ENCODE peak calls at places on chromosomes 7 and 10, in five cellular contexts. P is GM12865, C is fibroblast of mammary gland, E is IMR-90, H is endodermal cell. I is an unnamed sample.

GRCh38 chr7:18689535-18689934 is 194.0 kb downstream of the HDAC9 start:
- DNase-seq in H (no peak), E (no peak), C (peak; percentile 4), P (no peak), I (no peak)

GRCh38 chr10:49742683-49743463 is 19.2 kb downstream of the OGDHL start:
- DNase-seq in E (no peak), P (no peak), C (no peak), H (no peak), I (no peak)

GRCh38 chr10:22597142-22597541 is 117.2 kb downstream of the PIP4K2A start:
- DNase-seq in C (no peak), E (peak; percentile 26), H (peak; percentile 54), P (peak; percentile 83), I (no peak)

GRCh38 chr7:16958724-16959123 is 76.9 kb upstream of the AGR3 start:
- DNase-seq in H (no peak), E (no peak), P (no peak), C (no peak), I (no peak)

GRCh38 chr7:91263359-91264082 is 712 bp upstream of the FZD1 start:
- DNase-seq in E (no peak), C (no peak), P (peak; percentile 41), H (peak; percentile 71), I (no peak)

GRCh38 chr10:85642421-85643170 is 724.0 kb downstream of the GRID1 start:
- DNase-seq in E (no peak), C (peak; percentile 85), P (no peak), H (peak; percentile 59), I (no peak)

GRCh38 chr10:95881316-95881715 is 26.5 kb upstream of the CC2D2B start:
- DNase-seq in P (no peak), E (no peak), H (no peak), C (no peak), I (no peak)

GRCh38 chr7:31692451-31692850 is 5.4 kb downstream of the PPP1R17 start:
- DNase-seq in E (no peak), H (no peak), P (no peak), C (no peak), I (no peak)

GRCh38 chr7:44189286-44189992 is at the start of gene GCK:
- DNase-seq in H (peak; percentile 78), C (no peak), E (no peak), P (no peak), I (no peak)

GRCh38 chr10:87707254-87707653 is 47.6 kb downstream of the PAPSS2 start:
- DNase-seq in H (no peak), P (no peak), C (no peak), E (no peak), I (no peak)

GRCh38 chr10:78474743-78475142 is 441.1 kb downstream of the RPS24 start:
- DNase-seq in H (no peak), E (no peak), C (no peak), P (no peak), I (no peak)

GRCh38 chr10:71260622-71261325 is 48.4 kb downstream of the UNC5B start:
- DNase-seq in E (peak; percentile 96), P (no peak), H (peak; percentile 84), C (peak; percentile 92), I (no peak)

GRCh38 chr7:121000091-121000983 is 11.8 kb downstream of the CPED1 start:
- DNase-seq in C (peak; percentile 78), H (no peak), P (no peak), E (peak; percentile 73), I (no peak)

GRCh38 chr10:128036746-128037542 is 89.3 kb downstream of the MKI67 start:
- DNase-seq in C (peak; percentile 55), E (peak; percentile 16), P (no peak), H (no peak), I (no peak)

GRCh38 chr10:12784646-12785045 is 216.9 kb downstream of the CCDC3 start:
- DNase-seq in E (no peak), C (no peak), H (no peak), P (no peak), I (no peak)

GRCh38 chr10:76497671-76498070 is 1066.2 kb downstream of the LRMDA start:
- DNase-seq in H (no peak), E (no peak), P (no peak), C (no peak), I (no peak)

GRCh38 chr7:29955799-29956476 is 33.7 kb downstream of the SCRN1 start:
- DNase-seq in E (no peak), P (peak; percentile 61), H (no peak), C (no peak), I (no peak)

GRCh38 chr10:50506861-50507573 is 116.7 kb downstream of the SGMS1 start:
- DNase-seq in C (no peak), P (no peak), E (no peak), H (no peak), I (no peak)

GRCh38 chr10:132836832-132837540 is 51.0 kb upstream of the NKX6-2 start:
- DNase-seq in P (no peak), E (peak; percentile 4), C (peak; percentile 23), H (peak; percentile 82), I (no peak)

GRCh38 chr10:104622598-104623209 is 18.4 kb upstream of the SORCS3 start:
- DNase-seq in E (no peak), C (peak; percentile 8), H (peak; percentile 85), P (peak; percentile 30), I (no peak)

GRCh38 chr7:6705959-6706665 is 635 bp downstream of the ZNF12 start:
- DNase-seq in E (peak; percentile 33), C (peak; percentile 36), P (peak; percentile 50), H (peak; percentile 51), I (no peak)

GRCh38 chr7:6375346-6376101 is 72.2 kb downstream of the DAGLB start:
- DNase-seq in H (no peak), C (peak; percentile 27), E (peak; percentile 49), P (peak; percentile 44), I (no peak)

GRCh38 chr7:111264111-111264868 is 173.4 kb downstream of the LRRN3 start:
- DNase-seq in C (no peak), E (no peak), H (no peak), P (no peak), I (no peak)

GRCh38 chr7:82050134-82050533 is 280.3 kb upstream of the HGF start:
- DNase-seq in H (no peak), E (peak; percentile 91), C (peak; percentile 91), P (no peak), I (peak; percentile 49)

GRCh38 chr10:45811075-45811474 is 36.2 kb downstream of the AGAP4 start:
- DNase-seq in E (no peak), P (no peak), C (no peak), H (no peak), I (no peak)

GRCh38 chr10:29237786-29238185 is 51.1 kb upstream of the LYZL1 start:
- DNase-seq in H (peak; percentile 52), E (no peak), P (no peak), C (no peak), I (no peak)

GRCh38 chr7:69677905-69678793 is 79.9 kb downstream of the AUTS2 start:
- DNase-seq in C (peak; percentile 21), E (no peak), H (no peak), P (no peak), I (no peak)

GRCh38 chr7:138979988-138980574 is 1.1 kb downstream of the KIAA1549 start:
- DNase-seq in E (no peak), H (no peak), P (no peak), C (no peak), I (no peak)

GRCh38 chr10:60731134-60731883 is 47.0 kb upstream of the CDK1 start:
- DNase-seq in P (peak; percentile 59), H (no peak), E (no peak), C (no peak), I (no peak)

GRCh38 chr10:60729106-60729505 is 49.2 kb upstream of the CDK1 start:
- DNase-seq in C (no peak), H (no peak), E (no peak), P (no peak), I (no peak)

GRCh38 chr10:60726253-60726652 is 52.0 kb upstream of the CDK1 start:
- DNase-seq in H (no peak), P (no peak), C (no peak), E (no peak), I (no peak)

GRCh38 chr10:60732240-60733188 is 45.8 kb upstream of the CDK1 start:
- DNase-seq in C (no peak), E (no peak), H (peak; percentile 75), P (peak; percentile 21), I (no peak)

DNA sequence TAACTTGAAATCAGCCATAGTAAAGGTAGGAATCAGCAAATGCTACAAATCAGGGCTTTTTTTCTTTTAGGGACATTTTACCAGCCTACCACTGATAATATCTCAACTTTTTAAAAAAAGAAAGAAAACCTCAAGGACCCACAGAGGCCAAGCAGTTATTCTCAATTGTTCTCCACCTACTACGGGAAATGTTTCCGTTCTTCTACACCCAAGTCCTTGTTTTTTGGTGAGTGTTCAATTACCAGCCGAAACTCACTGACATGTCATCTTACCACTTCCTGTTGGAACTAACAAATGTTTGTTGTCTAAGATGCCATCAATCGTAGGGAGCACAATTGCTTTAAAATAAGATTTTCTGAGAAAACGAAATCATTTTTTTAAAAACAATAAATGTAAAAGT is 50.2 kb upstream of the CDK1 start:
- DNase-seq in H (no peak), C (no peak), E (no peak), P (no peak), I (no peak)
- H3K4me3 ChIP-seq in H (no peak overlapping the region), C (no peak overlapping the region), E (no peak overlapping the region), P (no peak overlapping the region), I (no peak overlapping the region)

GRCh38 chr10:9992656-9993055 is 1025.0 kb upstream of the CELF2 start:
- DNase-seq in H (peak; percentile 60), C (peak; percentile 30), P (no peak), E (no peak), I (no peak)
- TF ChIP-seq CTCF in H (peak; percentile 47), C (peak; percentile 10), P (no peak), E (no peak), I (no peak)

GRCh38 chr7:148337995-148338747 is 252.4 kb upstream of the C7orf33 start:
- DNase-seq in P (no peak), H (peak; percentile 63), C (no peak), E (no peak), I (no peak)

GRCh38 chr7:148337566-148337965 is 253.0 kb upstream of the C7orf33 start:
- DNase-seq in P (no peak), C (no peak), E (no peak), H (no peak), I (no peak)

GRCh38 chr7:148337166-148337565 is 253.4 kb upstream of the C7orf33 start:
- DNase-seq in E (no peak), C (no peak), H (peak; percentile 88), P (no peak), I (no peak)

GRCh38 chr7:148340881-148341280 is 249.7 kb upstream of the C7orf33 start:
- DNase-seq in P (no peak), E (no peak), C (no peak), H (peak; percentile 62), I (no peak)

GRCh38 chr7:148340438-148340837 is 250.1 kb upstream of the C7orf33 start:
- DNase-seq in E (no peak), H (no peak), C (no peak), P (no peak), I (no peak)
- H3K4me3 ChIP-seq in E (no peak overlapping the region), H (peak overlapping the region; percentile 99), C (no peak overlapping the region), P (no peak overlapping the region), I (no peak overlapping the region)

DNA sequence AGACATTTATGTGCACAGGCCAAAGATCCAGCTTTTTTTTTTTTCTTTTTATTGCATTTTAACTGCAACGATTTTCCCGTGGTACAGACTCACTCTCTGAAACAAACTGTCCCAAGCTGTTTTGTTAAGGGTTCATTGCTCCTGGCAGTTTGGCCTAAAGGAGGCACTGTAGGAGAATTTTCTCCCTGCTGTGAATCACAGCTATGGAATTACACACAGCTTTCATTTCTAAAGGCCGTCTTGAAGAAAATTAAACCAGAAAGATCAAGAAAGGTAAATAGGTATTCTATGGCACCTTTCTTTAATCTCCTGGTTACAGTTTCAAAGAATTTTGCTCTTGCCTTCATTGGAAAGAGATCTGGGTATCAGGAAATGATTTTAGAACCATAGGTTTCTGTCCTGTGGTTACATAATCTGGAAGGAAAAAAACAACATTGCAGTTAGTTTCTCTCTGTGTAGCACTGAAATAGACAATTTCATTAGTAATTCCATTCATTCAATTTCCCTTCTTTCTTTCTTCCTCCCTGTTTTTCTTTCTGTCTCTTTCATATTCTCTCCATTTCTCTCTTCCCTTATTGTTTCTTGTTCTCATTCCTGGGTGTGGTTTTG is 51.2 kb downstream of the PDK4 start:
- DNase-seq in E (peak; percentile 65), C (peak; percentile 80), H (peak; percentile 61), P (no peak), I (peak; percentile 7)
- TF ChIP-seq CTCF in E (peak; percentile 85), C (peak; percentile 91), H (peak; percentile 82), P (no peak), I (peak; percentile 65)

I was measured in HFF-Myc.